ENCODE peak calls at places on chromosomes 12 and 14, in four cellular contexts. E is epithelial cell of esophagus, P is GM18507, V is NCI-H524. L is an unnamed sample.

GRCh38 chr12:48078901-48079300 is 27.0 kb downstream of the SENP1 start:
- DNase-seq in P (no peak), V (no peak), E (peak; percentile 77), L (no peak)

GRCh38 chr14:71228711-71229110 is 321.5 kb downstream of the PCNX1 start:
- DNase-seq in P (no peak), E (peak; percentile 14), V (no peak), L (no peak)

GRCh38 chr12:63961543-63961942 is 117.0 kb downstream of the SRGAP1 start:
- DNase-seq in E (no peak), P (no peak), V (no peak), L (no peak)

GRCh38 chr14:79467837-79468236 is 743.5 kb downstream of the DIO2 start:
- DNase-seq in P (no peak), E (peak; percentile 2), V (no peak), L (no peak)

GRCh38 chr14:33393895-33394405 is 455.3 kb downstream of the NPAS3 start:
- DNase-seq in V (no peak), P (no peak), E (no peak), L (no peak)

GRCh38 chr12:508795-509194 is 49.1 kb downstream of the B4GALNT3 start:
- DNase-seq in V (no peak), P (no peak), E (peak; percentile 73), L (no peak)

GRCh38 chr12:480831-481230 is 21.1 kb downstream of the B4GALNT3 start:
- DNase-seq in V (no peak), E (no peak), P (no peak), L (no peak)

GRCh38 chr14:61940669-61941420 is 178.6 kb downstream of the SNAPC1 start:
- DNase-seq in P (no peak), V (no peak), E (peak; percentile 20), L (no peak)

GRCh38 chr12:107014050-107014449 is 27.1 kb upstream of the MTERF2 start:
- DNase-seq in E (peak; percentile 96), P (no peak), V (no peak), L (no peak)

GRCh38 chr12:129772463-129773169 is 131.2 kb downstream of the TMEM132D start:
- DNase-seq in V (no peak), E (no peak), P (no peak), L (no peak)

GRCh38 chr12:108649126-108649525 is 15.4 kb upstream of the SELPLG start:
- DNase-seq in P (no peak), E (no peak), V (no peak), L (no peak)

GRCh38 chr14:38016497-38016896 is 191.2 kb upstream of the SSTR1 start:
- DNase-seq in P (no peak), V (peak; percentile 14), E (peak; percentile 3), L (no peak)

GRCh38 chr12:47891356-47891755 is 13.4 kb downstream of the VDR start:
- DNase-seq in E (no peak), V (no peak), P (no peak), L (no peak)

GRCh38 chr12:31215521-31216232 is 110.3 kb downstream of the SINHCAF start:
- DNase-seq in E (peak; percentile 83), V (no peak), P (no peak), L (no peak)

GRCh38 chr12:57592551-57593165 is 1.7 kb downstream of the PIP4K2C start:
- DNase-seq in E (peak; percentile 67), V (peak; percentile 76), P (no peak), L (no peak)

GRCh38 chr14:79018846-79019245 is 848.7 kb downstream of the NRXN3 start:
- DNase-seq in P (no peak), E (peak; percentile 51), V (no peak), L (no peak)

GRCh38 chr12:27191531-27191930 is 52.6 kb upstream of the STK38L start:
- DNase-seq in E (no peak), P (no peak), V (no peak), L (no peak)

GRCh38 chr12:45475594-45475993 is 253.9 kb upstream of the ARID2 start:
- DNase-seq in P (no peak), V (no peak), E (peak; percentile 2), L (no peak)

GRCh38 chr12:129927316-129927900 is 23.6 kb upstream of the TMEM132D start:
- DNase-seq in E (no peak), P (no peak), V (no peak), L (no peak)

GRCh38 chr12:26389303-26389702 is 193.9 kb downstream of the SSPN start:
- DNase-seq in P (no peak), E (no peak), V (no peak), L (no peak)

GRCh38 chr12:74449872-74450271 is 87.8 kb upstream of the ATXN7L3B start:
- DNase-seq in V (no peak), E (peak; percentile 66), P (no peak), L (no peak)

GRCh38 chr14:99274346-99275221 is 2.6 kb upstream of the BCL11B start:
- DNase-seq in E (peak; percentile 94), V (peak; percentile 99), P (no peak), L (no peak)

L was measured in GM12892.